ENCODE peak calls at places on chromosomes 13 and 19, in six cellular contexts. A is OCI-LY7, H is GM23248, B is neural progenitor cell, E is left lung, Z is tibial nerve. U is an unnamed sample. For H3K4me1 and H3K9me3, the result is how much of the 10 kb centered on the place peaks cover.

GRCh38 chr19:11984986-11985385 is 20.1 kb downstream of the ZNF763 start:
- DNase-seq in A (peak), H (no peak), B (peak), E (no peak), Z (no peak), U (no peak)

GRCh38 chr13:29674532-29674931 is 79.0 kb upstream of the SLC7A1 start:
- DNase-seq in A (no peak), H (peak), B (no peak), E (no peak), Z (no peak), U (no peak)

GRCh38 chr13:88345171-88345847 is 674.1 kb downstream of the SLITRK5 start:
- DNase-seq in A (no peak), H (no peak), B (no peak), E (no peak), Z (no peak), U (no peak)

GRCh38 chr19:38975214-38975860 is at the start of gene FBXO17:
- DNase-seq in A (no peak), H (peak), B (peak), E (peak), Z (peak), U (no peak)

GRCh38 chr19:3692141-3693029 is 7.9 kb downstream of the PIP5K1C start:
- DNase-seq in A (peak), H (no peak), B (no peak), E (no peak), Z (no peak), U (no peak)

GRCh38 chr13:48636550-48636949 is 17.2 kb upstream of the CYSLTR2 start:
- DNase-seq in A (no peak), H (peak), B (no peak), E (no peak), Z (no peak), U (no peak)

GRCh38 chr19:6379744-6380143 is 4.0 kb upstream of the PSPN start:
- DNase-seq in A (no peak), H (no peak), B (no peak), E (no peak), Z (no peak), U (no peak)

GRCh38 chr13:44816701-44817684 is 172.3 kb downstream of the NUFIP1 start:
- DNase-seq in A (no peak), H (peak), B (no peak), E (no peak), Z (no peak), U (no peak)

GRCh38 chr19:55226788-55227187 is 1.8 kb downstream of the TMEM86B start:
- DNase-seq in A (no peak), H (no peak), B (no peak), E (no peak), Z (no peak), U (no peak)

GRCh38 chr13:111852701-111853100 is 214.2 kb upstream of the SOX1 start:
- DNase-seq in A (no peak), H (no peak), B (no peak), E (no peak), Z (no peak), U (no peak)

GRCh38 chr13:62643007-62643483 is 1227.4 kb upstream of the PCDH20 start:
- DNase-seq in A (no peak), H (peak), B (no peak), E (no peak), Z (no peak), U (no peak)

GRCh38 chr19:42023121-42023942 is 29.3 kb upstream of the ATP1A3 start:
- DNase-seq in A (peak), H (peak), B (peak), E (no peak), Z (no peak), U (no peak)

GRCh38 chr13:92716749-92717148 is 509.9 kb upstream of the GPC6 start:
- DNase-seq in A (no peak), H (peak), B (no peak), E (no peak), Z (peak), U (no peak)

GRCh38 chr13:30580852-30581502 is 36.7 kb upstream of the USPL1 start:
- DNase-seq in A (no peak), H (peak), B (no peak), E (no peak), Z (no peak), U (no peak)

GRCh38 chr13:96817336-96817941 is 176.8 kb downstream of the OXGR1 start:
- DNase-seq in A (peak), H (peak), B (peak), E (no peak), Z (peak), U (no peak)

GRCh38 chr13:102628559-102628958 is 31.8 kb downstream of the TPP2 start:
- DNase-seq in A (no peak), H (no peak), B (no peak), E (no peak), Z (no peak), U (no peak)

GRCh38 chr13:48585456-48585840 is 52.6 kb upstream of the RCBTB2 start:
- DNase-seq in A (no peak), H (peak), B (peak), E (no peak), Z (no peak), U (no peak)

GRCh38 chr19:5961969-5962945 is 15.7 kb downstream of the RANBP3 start:
- DNase-seq in A (peak), H (peak), B (no peak), E (peak), Z (peak), U (no peak)

GRCh38 chr19:48474084-48474592 is 5.0 kb downstream of the CYTH2 start:
- DNase-seq in A (no peak), H (no peak), B (no peak), E (no peak), Z (no peak), U (no peak)

GRCh38 chr13:67238277-67238859 is 8.2 kb upstream of the PCDH9 start:
- DNase-seq in A (peak), H (peak), B (no peak), E (no peak), Z (no peak), U (no peak)

GRCh38 chr13:54185785-54186184 is 1157.2 kb downstream of the OLFM4 start:
- DNase-seq in A (no peak), H (no peak), B (peak), E (no peak), Z (no peak), U (no peak)

GRCh38 chr13:101751488-101751887 is 299.0 kb downstream of the ITGBL1 start:
- DNase-seq in A (no peak), H (peak), B (no peak), E (no peak), Z (no peak), U (no peak)

GRCh38 chr13:44238011-44238421 is 135.6 kb upstream of the SERP2 start:
- DNase-seq in A (no peak), H (peak), B (no peak), E (no peak), Z (no peak), U (no peak)

GRCh38 chr13:102597029-102598015 is 536 bp downstream of the TPP2 start:
- DNase-seq in A (peak), H (peak), B (peak), E (peak), Z (no peak), U (peak)

GRCh38 chr13:84191199-84191598 is 308.9 kb upstream of the SLITRK1 start:
- DNase-seq in A (no peak), H (peak), B (no peak), E (no peak), Z (no peak), U (no peak)

GRCh38 chr13:42279080-42279479 is 7.1 kb downstream of the AKAP11 start:
- DNase-seq in A (peak), H (peak), B (no peak), E (no peak), Z (no peak), U (no peak)

GRCh38 chr13:48942131-48942530 is 33.6 kb upstream of the FNDC3A start:
- DNase-seq in A (no peak), H (peak), B (no peak), E (no peak), Z (no peak), U (no peak)

GRCh38 chr19:15239337-15239949 is 7.2 kb upstream of the EPHX3 start:
- DNase-seq in A (no peak), H (no peak), B (no peak), E (no peak), Z (no peak), U (no peak)

GRCh38 chr13:49938921-49939320 is 2.8 kb upstream of the SPRYD7 start:
- DNase-seq in A (no peak), H (no peak), B (no peak), E (peak), Z (no peak), U (no peak)

GRCh38 chr19:58581227-58582141 is 8.3 kb upstream of the MZF1 start:
- DNase-seq in A (peak), H (peak), B (peak), E (peak), Z (peak), U (peak)

GRCh38 chr13:73299787-73300186 is 241.0 kb downstream of the KLF5 start:
- DNase-seq in A (no peak), H (no peak), B (no peak), E (no peak), Z (no peak), U (no peak)

GRCh38 chr13:73365240-73365639 is 306.4 kb downstream of the KLF5 start:
- DNase-seq in A (no peak), H (no peak), B (no peak), E (no peak), Z (no peak), U (no peak)

GRCh38 chr13:41178040-41178439 is 16.3 kb downstream of the KBTBD7 start:
- DNase-seq in A (no peak), H (peak), B (no peak), E (no peak), Z (no peak), U (no peak)

GRCh38 chr19:14022469-14022868 is 5.5 kb upstream of the RLN3 start:
- DNase-seq in A (no peak), H (peak), B (no peak), E (no peak), Z (no peak), U (no peak)

GRCh38 chr19:35059799-35060091 is 18.2 kb downstream of the HPN start:
- DNase-seq in A (no peak), H (no peak), B (no peak), E (no peak), Z (no peak), U (no peak)

GRCh38 chr19:33387351-33388230 is 14.1 kb downstream of the CEBPG start:
- DNase-seq in A (no peak), H (no peak), B (no peak), E (no peak), Z (no peak), U (peak)

DNA sequence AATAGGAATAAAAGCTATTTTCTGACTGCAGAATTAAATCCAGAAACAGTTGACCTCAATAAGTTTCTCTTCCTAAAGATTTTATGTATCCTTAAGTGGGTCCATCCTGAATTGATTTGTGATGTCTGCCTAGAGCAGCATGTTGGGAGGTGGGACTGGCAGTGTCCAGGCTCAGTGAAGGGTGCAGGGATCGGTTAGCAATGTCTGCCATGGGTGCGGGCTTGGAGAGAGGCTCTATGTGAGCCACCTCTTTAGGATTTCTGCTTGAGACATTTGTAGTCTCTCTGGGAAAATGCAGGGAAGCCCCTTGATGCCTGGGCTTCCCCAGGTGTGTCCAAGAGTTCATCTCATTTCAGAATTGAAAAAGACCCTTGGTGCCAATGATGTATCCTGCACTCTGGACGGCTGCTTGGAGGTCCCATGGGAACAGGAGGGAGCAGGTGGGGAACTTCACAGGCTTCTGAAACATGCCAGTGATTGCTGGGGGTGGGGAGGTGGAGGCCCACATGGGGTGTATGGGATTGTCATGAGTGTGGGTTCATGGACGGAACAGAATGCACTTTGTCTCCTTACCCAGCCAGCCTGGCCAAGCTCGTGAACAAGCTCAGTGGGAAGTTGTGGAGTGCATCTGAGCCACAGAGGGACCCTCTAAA is 6.2 kb upstream of the COLGALT1 start:
- DNase-seq in A (no peak), H (no peak), B (no peak), E (no peak), Z (no peak), U (no peak)
- H3K4me1 ChIP-seq in A (under half), H (under half), B (under half), E (under half), Z (under half), U (under half)

GRCh38 chr13:71374471-71375041 is 492.4 kb downstream of the DACH1 start:
- DNase-seq in A (no peak), H (no peak), B (peak), E (no peak), Z (no peak), U (no peak)

GRCh38 chr13:71378992-71379905 is 487.8 kb downstream of the DACH1 start:
- DNase-seq in A (no peak), H (no peak), B (no peak), E (no peak), Z (no peak), U (no peak)
- H3K9me3 ChIP-seq in A (under half), H (under half), B (under half), E (under half), Z (under half), U (under half)

DNA sequence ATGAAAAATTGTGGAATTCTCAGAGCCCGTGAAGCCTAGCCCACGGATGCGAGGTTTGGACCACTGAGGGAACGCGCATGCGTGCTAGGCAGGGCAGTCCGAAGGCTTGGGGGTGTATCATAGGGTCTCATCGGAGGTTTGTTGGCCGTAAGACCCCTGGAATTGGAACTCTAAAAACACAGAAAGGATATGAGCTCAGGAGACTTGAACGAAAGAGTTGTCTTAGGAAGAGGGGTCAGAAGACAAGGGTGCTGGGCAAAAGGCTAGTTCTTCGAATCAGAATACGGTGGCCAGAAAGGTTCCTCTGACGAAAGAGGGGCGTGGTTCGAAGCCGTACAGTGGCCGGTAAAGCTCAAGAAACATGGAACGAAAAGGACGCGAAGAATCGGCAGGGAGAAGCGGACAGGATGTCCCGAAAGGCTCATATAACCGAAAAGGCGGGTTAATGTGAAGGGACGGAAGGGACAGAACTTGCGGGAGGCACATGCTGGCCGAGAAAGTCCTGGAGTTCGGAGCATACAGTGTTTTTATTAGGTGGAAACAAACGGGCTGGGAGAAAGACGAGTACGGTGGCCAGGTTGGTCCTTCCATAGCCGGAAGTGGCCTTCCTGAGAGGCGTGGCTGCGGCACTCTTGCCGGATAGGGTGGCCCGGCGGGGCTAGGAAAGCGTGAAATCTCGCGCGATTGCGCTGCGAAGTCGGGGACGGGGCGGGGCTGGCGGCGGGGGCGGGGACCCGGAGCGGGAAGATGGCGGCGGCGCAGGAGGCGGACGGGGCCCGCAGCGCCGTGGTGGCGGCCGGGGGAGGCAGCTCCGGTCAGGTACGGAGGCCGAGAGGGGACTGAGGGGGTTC is at the start of gene CLPTM1:
- DNase-seq in A (peak), H (peak), B (peak), E (peak), Z (peak), U (peak)
- H3K4me1 ChIP-seq in A (under half), H (under half), B (under half), E (under half), Z (under half), U (under half)

GRCh38 chr19:52716578-52716977 is 18.3 kb downstream of the ZNF611 start:
- DNase-seq in A (no peak), H (no peak), B (peak), E (no peak), Z (no peak), U (no peak)
- H3K9me3 ChIP-seq in A (under half), H (under half), B (under half), E (under half), Z (under half), U (under half)

GRCh38 chr19:52020506-52020905 is 7.7 kb downstream of the ZNF614 start:
- DNase-seq in A (no peak), H (no peak), B (no peak), E (no peak), Z (no peak), U (no peak)

DNA sequence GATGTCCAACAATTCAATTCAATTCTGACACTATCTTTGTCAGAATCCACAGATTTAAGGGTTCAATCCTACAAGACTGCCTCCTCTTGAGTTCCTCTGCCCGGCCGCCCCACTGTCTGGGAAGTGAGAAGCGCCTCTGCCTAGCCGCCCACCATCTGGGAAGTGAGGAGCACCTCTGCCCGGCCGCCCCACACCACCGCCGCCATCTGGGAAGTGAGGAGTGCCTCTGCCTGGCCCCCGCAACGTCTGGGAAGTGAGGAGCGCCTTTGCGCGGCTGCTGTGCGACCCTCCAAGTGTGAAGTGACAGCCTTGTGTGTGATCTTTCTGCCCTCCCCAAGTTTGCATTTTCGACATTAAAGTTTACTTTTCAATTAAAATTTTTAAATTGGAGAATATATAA is 6.0 kb downstream of the ZNF614 start:
- DNase-seq in A (no peak), H (no peak), B (no peak), E (no peak), Z (no peak), U (no peak)
- H3K4me1 ChIP-seq in A (under half), H (under half), B (under half), E (under half), Z (under half), U (under half)

GRCh38 chr19:51978882-51979281 is 7.8 kb downstream of the ZNF350 start:
- DNase-seq in A (no peak), H (no peak), B (no peak), E (no peak), Z (no peak), U (no peak)
- H3K9me3 ChIP-seq in A (under half), H (under half), B (under half), E (under half), Z (half or more), U (half or more)

GRCh38 chr13:46180393-46180792 is 1.6 kb downstream of the LCP1 start:
- DNase-seq in A (no peak), H (no peak), B (no peak), E (no peak), Z (no peak), U (no peak)
- H3K4me1 ChIP-seq in A (half or more), H (under half), B (under half), E (under half), Z (under half), U (under half)

GRCh38 chr19:52065399-52065798 is 16.8 kb upstream of the ZNF432 start:
- DNase-seq in A (no peak), H (no peak), B (no peak), E (no peak), Z (no peak), U (no peak)

GRCh38 chr19:52066258-52066866 is 17.7 kb upstream of the ZNF432 start:
- DNase-seq in A (no peak), H (no peak), B (no peak), E (no peak), Z (no peak), U (no peak)

GRCh38 chr19:52069653-52070052 is 21.0 kb upstream of the ZNF432 start:
- DNase-seq in A (no peak), H (no peak), B (no peak), E (no peak), Z (no peak), U (no peak)

GRCh38 chr19:52070496-52070895 is 21.9 kb upstream of the ZNF432 start:
- DNase-seq in A (no peak), H (no peak), B (no peak), E (no peak), Z (no peak), U (no peak)
- H3K9me3 ChIP-seq in A (under half), H (under half), B (under half), E (under half), Z (half or more), U (half or more)

DNA sequence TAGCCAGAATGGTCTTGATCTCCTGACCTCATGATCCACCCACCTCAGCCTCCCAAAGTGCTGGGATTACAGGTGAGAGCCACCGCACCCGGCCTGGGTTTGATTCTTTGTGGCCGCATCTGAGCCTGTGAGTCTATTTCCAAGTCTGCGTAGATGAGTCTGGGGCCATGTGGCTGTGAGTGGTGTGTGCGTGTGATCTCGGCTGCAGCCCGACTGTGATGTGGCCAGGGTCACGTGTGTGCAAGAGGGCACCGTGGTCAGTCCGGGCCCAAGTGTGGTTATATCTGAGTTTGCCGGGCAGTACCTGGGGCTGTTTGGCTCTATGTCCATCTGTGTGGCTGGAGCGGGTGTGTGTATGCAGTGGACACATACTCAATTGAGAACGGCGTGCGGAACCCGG is 5.4 kb downstream of the MEIS3 start:
- DNase-seq in A (no peak), H (no peak), B (no peak), E (no peak), Z (no peak), U (no peak)
- H3K4me1 ChIP-seq in A (under half), H (under half), B (under half), E (under half), Z (under half), U (under half)

GRCh38 chr19:31883299-31883990 is 462.0 kb upstream of the ZNF507 start:
- DNase-seq in A (no peak), H (no peak), B (no peak), E (no peak), Z (no peak), U (no peak)

GRCh38 chr19:31890230-31890629 is 455.2 kb upstream of the ZNF507 start:
- DNase-seq in A (no peak), H (no peak), B (peak), E (no peak), Z (no peak), U (no peak)

GRCh38 chr19:31881988-31882387 is 463.4 kb upstream of the ZNF507 start:
- DNase-seq in A (no peak), H (no peak), B (no peak), E (no peak), Z (no peak), U (no peak)

GRCh38 chr19:31882709-31883108 is 462.7 kb upstream of the ZNF507 start:
- DNase-seq in A (no peak), H (no peak), B (no peak), E (no peak), Z (no peak), U (no peak)

GRCh38 chr19:31885280-31885853 is 460.0 kb upstream of the ZNF507 start:
- DNase-seq in A (no peak), H (no peak), B (no peak), E (no peak), Z (no peak), U (no peak)
- H3K9me3 ChIP-seq in A (under half), H (under half), B (under half), E (under half), Z (under half), U (under half)

U was measured in ascending aorta.